ENCODE peak calls at places on chromosomes 3 and 15, in five cellular contexts. One of them, this sample, is unnamed.

GRCh38 chr3:176587089-176587488 is 610.2 kb downstream of the TBL1XR1 start:
- DNase-seq in EL: no peak
- DNase-seq in brain pericyte: no peak
- DNase-seq in fibroblast of lung: no peak
- DNase-seq in fibroblast of mammary gland: no peak
- DNase-seq in this sample: no peak

GRCh38 chr3:121490161-121490560 is 55.6 kb downstream of the POLQ start:
- DNase-seq in fibroblast of mammary gland: no peak
- DNase-seq in fibroblast of lung: no peak
- DNase-seq in brain pericyte: no peak
- DNase-seq in EL: no peak
- DNase-seq in this sample: no peak

GRCh38 chr3:106183762-106184391 is 315.1 kb upstream of the CBLB start:
- DNase-seq in EL: peak
- DNase-seq in fibroblast of mammary gland: peak
- DNase-seq in fibroblast of lung: peak
- DNase-seq in brain pericyte: no peak
- DNase-seq in this sample: no peak

GRCh38 chr3:155553800-155554199 is 191.1 kb downstream of the PLCH1 start:
- DNase-seq in fibroblast of mammary gland: no peak
- DNase-seq in EL: no peak
- DNase-seq in fibroblast of lung: no peak
- DNase-seq in brain pericyte: no peak
- DNase-seq in this sample: peak

GRCh38 chr3:80770106-80771079 is 991.1 kb downstream of the GBE1 start:
- DNase-seq in fibroblast of mammary gland: peak
- DNase-seq in brain pericyte: no peak
- DNase-seq in EL: no peak
- DNase-seq in fibroblast of lung: peak
- DNase-seq in this sample: no peak

GRCh38 chr3:43870110-43870509 is 179.4 kb downstream of the ABHD5 start:
- DNase-seq in fibroblast of lung: peak
- DNase-seq in brain pericyte: no peak
- DNase-seq in EL: peak
- DNase-seq in fibroblast of mammary gland: peak
- DNase-seq in this sample: no peak

GRCh38 chr3:14630404-14631100 is 21.0 kb upstream of the CCDC174 start:
- DNase-seq in EL: no peak
- DNase-seq in fibroblast of lung: no peak
- DNase-seq in fibroblast of mammary gland: no peak
- DNase-seq in brain pericyte: no peak
- DNase-seq in this sample: no peak

GRCh38 chr3:19147905-19148767 is at the start of gene KCNH8:
- DNase-seq in fibroblast of mammary gland: no peak
- DNase-seq in brain pericyte: no peak
- DNase-seq in EL: no peak
- DNase-seq in fibroblast of lung: no peak
- DNase-seq in this sample: no peak

GRCh38 chr15:49270541-49271421 is 100.7 kb downstream of the GALK2 start:
- DNase-seq in EL: peak
- DNase-seq in fibroblast of lung: peak
- DNase-seq in brain pericyte: no peak
- DNase-seq in fibroblast of mammary gland: peak
- DNase-seq in this sample: no peak

GRCh38 chr3:179146911-179147570 is 1.1 kb upstream of the PIK3CA start:
- DNase-seq in brain pericyte: peak
- DNase-seq in fibroblast of mammary gland: peak
- DNase-seq in EL: peak
- DNase-seq in fibroblast of lung: peak
- DNase-seq in this sample: no peak

GRCh38 chr15:89841306-89841705 is 26.7 kb upstream of the ANPEP start:
- DNase-seq in EL: peak
- DNase-seq in fibroblast of mammary gland: no peak
- DNase-seq in fibroblast of lung: no peak
- DNase-seq in brain pericyte: no peak
- DNase-seq in this sample: no peak

GRCh38 chr3:53581671-53582070 is 87.3 kb downstream of the CACNA1D start:
- DNase-seq in EL: no peak
- DNase-seq in brain pericyte: no peak
- DNase-seq in fibroblast of mammary gland: peak
- DNase-seq in fibroblast of lung: no peak
- DNase-seq in this sample: peak

GRCh38 chr15:60744826-60745225 is 265.9 kb upstream of the ICE2 start:
- DNase-seq in EL: no peak
- DNase-seq in fibroblast of mammary gland: no peak
- DNase-seq in fibroblast of lung: no peak
- DNase-seq in brain pericyte: no peak
- DNase-seq in this sample: no peak

GRCh38 chr15:101269479-101270223 is 7.6 kb downstream of the SELENOS start:
- DNase-seq in fibroblast of mammary gland: no peak
- DNase-seq in EL: no peak
- DNase-seq in brain pericyte: no peak
- DNase-seq in fibroblast of lung: no peak
- DNase-seq in this sample: no peak

GRCh38 chr3:25817107-25817506 is 27.2 kb downstream of the OXSM start:
- DNase-seq in brain pericyte: no peak
- DNase-seq in fibroblast of mammary gland: no peak
- DNase-seq in fibroblast of lung: no peak
- DNase-seq in EL: no peak
- DNase-seq in this sample: no peak

GRCh38 chr3:35974872-35975271 is 335.5 kb downstream of the ARPP21 start:
- DNase-seq in fibroblast of lung: no peak
- DNase-seq in fibroblast of mammary gland: no peak
- DNase-seq in EL: no peak
- DNase-seq in brain pericyte: no peak
- DNase-seq in this sample: no peak

GRCh38 chr3:146065573-146066006 is 95.4 kb downstream of the PLOD2 start:
- DNase-seq in EL: peak
- DNase-seq in brain pericyte: peak
- DNase-seq in fibroblast of lung: peak
- DNase-seq in fibroblast of mammary gland: peak
- DNase-seq in this sample: no peak

GRCh38 chr3:187740446-187741399 is 4.5 kb downstream of the BCL6 start:
- DNase-seq in fibroblast of lung: peak
- DNase-seq in EL: peak
- DNase-seq in brain pericyte: no peak
- DNase-seq in fibroblast of mammary gland: peak
- DNase-seq in this sample: peak

GRCh38 chr3:101383156-101383575 is 62.8 kb upstream of the IMPG2 start:
- DNase-seq in brain pericyte: no peak
- DNase-seq in fibroblast of mammary gland: peak
- DNase-seq in fibroblast of lung: peak
- DNase-seq in EL: no peak
- DNase-seq in this sample: no peak

GRCh38 chr3:163327086-163327485 is 1751.2 kb downstream of the SI start:
- DNase-seq in fibroblast of lung: no peak
- DNase-seq in EL: no peak
- DNase-seq in brain pericyte: peak
- DNase-seq in fibroblast of mammary gland: no peak
- DNase-seq in this sample: no peak

GRCh38 chr3:125651246-125651645 is 55.9 kb upstream of the OSBPL11 start:
- DNase-seq in EL: peak
- DNase-seq in brain pericyte: no peak
- DNase-seq in fibroblast of lung: peak
- DNase-seq in fibroblast of mammary gland: peak
- DNase-seq in this sample: no peak

GRCh38 chr15:90099868-90100854 is 2.1 kb downstream of the IDH2 start:
- DNase-seq in fibroblast of lung: no peak
- DNase-seq in brain pericyte: no peak
- DNase-seq in EL: peak
- DNase-seq in fibroblast of mammary gland: peak
- DNase-seq in this sample: no peak

GRCh38 chr3:52280046-52280445 is 1.6 kb upstream of the WDR82 start:
- DNase-seq in EL: no peak
- DNase-seq in fibroblast of lung: peak
- DNase-seq in fibroblast of mammary gland: peak
- DNase-seq in brain pericyte: no peak
- DNase-seq in this sample: no peak

GRCh38 chr3:185157347-185157746 is 4.5 kb upstream of the C3orf70 start:
- DNase-seq in EL: no peak
- DNase-seq in brain pericyte: no peak
- DNase-seq in fibroblast of mammary gland: no peak
- DNase-seq in fibroblast of lung: no peak
- DNase-seq in this sample: no peak

GRCh38 chr3:64867204-64867603 is 179.4 kb upstream of the ADAMTS9 start:
- DNase-seq in brain pericyte: no peak
- DNase-seq in fibroblast of lung: no peak
- DNase-seq in fibroblast of mammary gland: no peak
- DNase-seq in EL: no peak
- DNase-seq in this sample: no peak

GRCh38 chr3:161069441-161070251 is 35.5 kb downstream of the B3GALNT1 start:
- DNase-seq in brain pericyte: peak
- DNase-seq in EL: peak
- DNase-seq in fibroblast of lung: peak
- DNase-seq in fibroblast of mammary gland: peak
- DNase-seq in this sample: no peak

GRCh38 chr3:181712505-181713299 is 977 bp downstream of the SOX2 start:
- DNase-seq in EL: no peak
- DNase-seq in fibroblast of lung: no peak
- DNase-seq in fibroblast of mammary gland: no peak
- DNase-seq in brain pericyte: no peak
- DNase-seq in this sample: no peak

GRCh38 chr3:31420311-31420710 is 112.4 kb upstream of the STT3B start:
- DNase-seq in EL: no peak
- DNase-seq in fibroblast of mammary gland: no peak
- DNase-seq in fibroblast of lung: no peak
- DNase-seq in brain pericyte: no peak
- DNase-seq in this sample: no peak

GRCh38 chr3:52829906-52830463 is 487 bp downstream of the ITIH4 start:
- DNase-seq in fibroblast of lung: no peak
- DNase-seq in fibroblast of mammary gland: no peak
- DNase-seq in brain pericyte: no peak
- DNase-seq in EL: no peak
- DNase-seq in this sample: no peak

GRCh38 chr3:30112904-30113484 is 493.4 kb upstream of the TGFBR2 start:
- DNase-seq in brain pericyte: no peak
- DNase-seq in EL: peak
- DNase-seq in fibroblast of mammary gland: peak
- DNase-seq in fibroblast of lung: peak
- DNase-seq in this sample: no peak

GRCh38 chr3:172208586-172209332 is 169.4 kb downstream of the FNDC3B start:
- DNase-seq in brain pericyte: no peak
- DNase-seq in EL: no peak
- DNase-seq in fibroblast of lung: no peak
- DNase-seq in fibroblast of mammary gland: no peak
- DNase-seq in this sample: no peak

GRCh38 chr15:24919446-24919845 is 35.3 kb upstream of the SNRPN start:
- DNase-seq in fibroblast of mammary gland: no peak
- DNase-seq in fibroblast of lung: no peak
- DNase-seq in brain pericyte: no peak
- DNase-seq in EL: no peak
- DNase-seq in this sample: no peak

GRCh38 chr3:16203031-16203430 is 28.6 kb downstream of the GALNT15 start:
- DNase-seq in fibroblast of mammary gland: peak
- DNase-seq in EL: peak
- DNase-seq in fibroblast of lung: peak
- DNase-seq in brain pericyte: no peak
- DNase-seq in this sample: no peak

This sample was measured in T-helper 2 cell treated with Interferon-gamma antibody and Interleukin-4, amounts not matched to agents 5 μg/mL and 100 μg/mL, for 36 hours.